ENCODE peak calls at places on chromosome X, in five cellular contexts. M, O, N, V and Q are unnamed samples.

GRCh38 chrX:138057883-138058282 is 492.0 kb downstream of the ZIC3 start:
- DNase-seq in M (no peak), O (no peak), N (no peak), V (no peak), Q (no peak)

GRCh38 chrX:75365243-75365975 is 91.5 kb downstream of the UPRT start:
- DNase-seq in M (no peak), O (no peak), N (no peak), V (no peak), Q (no peak)

GRCh38 chrX:148878371-148878770 is 378.0 kb downstream of the AFF2 start:
- DNase-seq in M (peak), O (no peak), N (no peak), V (no peak), Q (no peak)

GRCh38 chrX:70132877-70133302 is 357 bp upstream of the IGBP1 start:
- DNase-seq in M (no peak), O (no peak), N (no peak), V (no peak), Q (no peak)

GRCh38 chrX:15834827-15835595 is 19.6 kb downstream of the AP1S2 start:
- DNase-seq in M (no peak), O (no peak), N (no peak), V (no peak), Q (no peak)

GRCh38 chrX:71930298-71930697 is 19.7 kb downstream of the NHSL2 start:
- DNase-seq in M (peak), O (no peak), N (no peak), V (no peak), Q (no peak)

GRCh38 chrX:69988955-69989394 is 60.8 kb downstream of the AWAT2 start:
- DNase-seq in M (peak), O (no peak), N (peak), V (no peak), Q (no peak)

GRCh38 chrX:39309018-39309620 is 507.9 kb downstream of the MID1IP1 start:
- DNase-seq in M (peak), O (no peak), N (no peak), V (no peak), Q (no peak)

GRCh38 chrX:153972368-153973126 is at the start of gene TMEM187:
- DNase-seq in M (peak), O (peak), N (peak), V (peak), Q (peak)

GRCh38 chrX:103384672-103385071 is 8.3 kb downstream of the BEX3 start:
- DNase-seq in M (no peak), O (no peak), N (no peak), V (no peak), Q (no peak)

GRCh38 chrX:68820476-68821110 is 8.2 kb upstream of the EFNB1 start:
- DNase-seq in M (no peak), O (no peak), N (no peak), V (no peak), Q (no peak)

GRCh38 chrX:120281761-120282160 is 29.5 kb downstream of the TMEM255A start:
- DNase-seq in M (no peak), O (no peak), N (no peak), V (no peak), Q (no peak)

GRCh38 chrX:153934473-153935325 is at the start of gene NAA10:
- DNase-seq in M (peak), O (peak), N (peak), V (no peak), Q (peak)

GRCh38 chrX:37692918-37693317 is 7.3 kb downstream of the XK start:
- DNase-seq in M (no peak), O (no peak), N (no peak), V (no peak), Q (no peak)

GRCh38 chrX:53047228-53047627 is 1.4 kb upstream of the GPR173 start:
- DNase-seq in M (peak), O (no peak), N (no peak), V (no peak), Q (peak)

GRCh38 chrX:145727476-145727875 is 90.2 kb upstream of the SLITRK2 start:
- DNase-seq in M (no peak), O (no peak), N (no peak), V (no peak), Q (no peak)

GRCh38 chrX:1582686-1583437 is 8.5 kb upstream of the AKAP17A start:
- DNase-seq in M (peak), O (peak), N (no peak), V (no peak), Q (no peak)

GRCh38 chrX:12011075-12011474 is 127.2 kb upstream of the FRMPD4 start:
- DNase-seq in M (no peak), O (no peak), N (no peak), V (no peak), Q (no peak)

GRCh38 chrX:133523526-133523925 is 108.2 kb upstream of the GPC4 start:
- DNase-seq in M (no peak), O (no peak), N (no peak), V (no peak), Q (no peak)

GRCh38 chrX:37423864-37424569 is 74.9 kb downstream of the PRRG1 start:
- DNase-seq in M (peak), O (no peak), N (no peak), V (no peak), Q (no peak)

GRCh38 chrX:120560405-120560841 is 339 bp downstream of the CUL4B start:
- DNase-seq in M (no peak), O (peak), N (no peak), V (no peak), Q (peak)

GRCh38 chrX:22950278-22951266 is 49.2 kb upstream of the DDX53 start:
- DNase-seq in M (peak), O (no peak), N (no peak), V (no peak), Q (no peak)

GRCh38 chrX:134338527-134338926 is 101.5 kb downstream of the CCDC160 start:
- DNase-seq in M (no peak), O (no peak), N (no peak), V (no peak), Q (no peak)

GRCh38 chrX:39258331-39258730 is 457.1 kb downstream of the MID1IP1 start:
- DNase-seq in M (no peak), O (no peak), N (no peak), V (no peak), Q (peak)

GRCh38 chrX:13008189-13008533 is 33.3 kb downstream of the TMSB4X start:
- DNase-seq in M (no peak), O (no peak), N (no peak), V (no peak), Q (no peak)

GRCh38 chrX:118062817-118063615 is 53.6 kb downstream of the KLHL13 start:
- DNase-seq in M (no peak), O (no peak), N (no peak), V (no peak), Q (no peak)

GRCh38 chrX:13345037-13345436 is 25.2 kb upstream of the ATXN3L start:
- DNase-seq in M (no peak), O (no peak), N (no peak), V (no peak), Q (no peak)

GRCh38 chrX:121000589-121000988 is 15.0 kb upstream of the CT47A1 start:
- DNase-seq in M (peak), O (no peak), N (no peak), V (no peak), Q (no peak)

GRCh38 chrX:3178329-3178728 is 137.1 kb downstream of the ARSF start:
- DNase-seq in M (no peak), O (no peak), N (no peak), V (no peak), Q (no peak)

GRCh38 chrX:41481264-41482109 is 34.3 kb downstream of the NYX start:
- DNase-seq in M (no peak), O (no peak), N (no peak), V (no peak), Q (no peak)

GRCh38 chrX:97401154-97401553 is 517.4 kb downstream of the RPA4 start:
- DNase-seq in M (no peak), O (no peak), N (no peak), V (no peak), Q (no peak)

GRCh38 chrX:97398030-97398551 is 514.4 kb downstream of the RPA4 start:
- DNase-seq in M (peak), O (no peak), N (no peak), V (no peak), Q (no peak)

GRCh38 chrX:97399400-97399799 is 515.7 kb downstream of the RPA4 start:
- DNase-seq in M (peak), O (no peak), N (no peak), V (no peak), Q (no peak)

GRCh38 chrX:97400492-97400891 is 516.8 kb downstream of the RPA4 start:
- DNase-seq in M (no peak), O (no peak), N (no peak), V (no peak), Q (no peak)

DNA sequence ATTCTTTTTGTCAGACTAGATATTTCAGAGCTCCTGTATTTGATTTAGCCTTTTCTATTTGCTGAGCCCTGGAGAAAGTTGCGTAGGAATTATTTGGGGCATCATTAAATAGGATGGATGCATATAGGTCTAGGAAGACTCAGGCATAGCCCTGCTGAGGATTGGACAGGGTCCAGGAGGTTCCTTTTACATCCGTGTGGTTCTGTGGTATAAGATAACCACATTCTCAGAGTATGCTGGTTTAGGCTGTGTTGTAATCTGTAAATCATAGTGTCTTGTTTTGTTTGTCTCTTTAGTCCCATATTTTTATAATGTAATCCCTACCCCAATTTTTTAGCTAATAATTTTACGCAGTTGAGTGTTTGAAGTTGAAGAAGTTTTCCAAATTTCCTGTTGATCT is 513.7 kb downstream of the RPA4 start:
- DNase-seq in M (peak), O (no peak), N (no peak), V (no peak), Q (no peak)
- TF ChIP-seq CTCF in M (no peak), O (no peak), N (no peak), V (no peak), Q (no peak)

GRCh38 chrX:67545772-67546495 is 2.1 kb downstream of the AR start:
- DNase-seq in M (peak), O (no peak), N (peak), V (no peak), Q (peak)

GRCh38 chrX:67543818-67544217 is at the start of gene AR:
- DNase-seq in M (peak), O (peak), N (peak), V (no peak), Q (peak)

GRCh38 chrX:67546496-67547423 is 2.9 kb downstream of the AR start:
- DNase-seq in M (no peak), O (no peak), N (peak), V (no peak), Q (no peak)

GRCh38 chrX:67544281-67544680 is 460 bp downstream of the AR start:
- DNase-seq in M (peak), O (no peak), N (peak), V (no peak), Q (peak)

GRCh38 chrX:67544871-67545771 is 1.3 kb downstream of the AR start:
- DNase-seq in M (peak), O (no peak), N (peak), V (no peak), Q (peak)
- TF ChIP-seq CTCF in M (no peak), O (no peak), N (no peak), V (no peak), Q (no peak)

GRCh38 chrX:56564921-56565861 is 1.8 kb downstream of the UBQLN2 start:
- DNase-seq in M (peak), O (no peak), N (no peak), V (no peak), Q (peak)

GRCh38 chrX:56564182-56564885 is 907 bp downstream of the UBQLN2 start:
- DNase-seq in M (peak), O (no peak), N (peak), V (no peak), Q (peak)

GRCh38 chrX:56563231-56564116 is at the start of gene UBQLN2:
- DNase-seq in M (peak), O (peak), N (peak), V (peak), Q (peak)
- TF ChIP-seq CTCF in M (peak), O (no peak), N (peak), V (no peak), Q (no peak)

DNA sequence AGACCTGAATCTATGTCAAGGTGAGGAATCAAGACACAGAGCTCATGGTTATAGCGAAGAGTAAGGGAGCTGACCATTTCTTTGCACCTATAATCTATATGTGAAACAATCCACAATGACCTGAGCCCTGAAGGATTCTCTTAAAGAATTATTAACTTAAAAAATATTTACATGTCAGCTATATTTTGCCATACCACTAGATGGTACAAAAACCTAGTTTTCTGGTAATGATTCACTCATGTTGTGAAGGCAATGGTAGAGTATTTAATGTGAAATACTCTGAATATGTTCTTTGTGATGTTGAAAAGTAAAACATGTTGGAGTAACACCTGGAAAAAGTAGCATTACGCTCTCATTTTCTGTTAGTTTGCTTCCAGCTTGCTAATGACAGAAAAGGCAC is 40.0 kb downstream of the VGLL1 start:
- DNase-seq in M (no peak), O (no peak), N (no peak), V (no peak), Q (no peak)
- TF ChIP-seq CTCF in M (no peak), O (no peak), N (no peak), V (no peak), Q (no peak)

GRCh38 chrX:152902502-152902820 is 4.6 kb downstream of the ZNF185 start:
- DNase-seq in M (no peak), O (no peak), N (no peak), V (no peak), Q (no peak)

GRCh38 chrX:152905081-152905420 is 7.2 kb downstream of the ZNF185 start:
- DNase-seq in M (no peak), O (no peak), N (no peak), V (no peak), Q (peak)

GRCh38 chrX:152903589-152903988 is 5.7 kb downstream of the ZNF185 start:
- DNase-seq in M (no peak), O (no peak), N (no peak), V (no peak), Q (no peak)

GRCh38 chrX:152901816-152902501 is 4.1 kb downstream of the ZNF185 start:
- DNase-seq in M (no peak), O (no peak), N (no peak), V (no peak), Q (no peak)

DNA sequence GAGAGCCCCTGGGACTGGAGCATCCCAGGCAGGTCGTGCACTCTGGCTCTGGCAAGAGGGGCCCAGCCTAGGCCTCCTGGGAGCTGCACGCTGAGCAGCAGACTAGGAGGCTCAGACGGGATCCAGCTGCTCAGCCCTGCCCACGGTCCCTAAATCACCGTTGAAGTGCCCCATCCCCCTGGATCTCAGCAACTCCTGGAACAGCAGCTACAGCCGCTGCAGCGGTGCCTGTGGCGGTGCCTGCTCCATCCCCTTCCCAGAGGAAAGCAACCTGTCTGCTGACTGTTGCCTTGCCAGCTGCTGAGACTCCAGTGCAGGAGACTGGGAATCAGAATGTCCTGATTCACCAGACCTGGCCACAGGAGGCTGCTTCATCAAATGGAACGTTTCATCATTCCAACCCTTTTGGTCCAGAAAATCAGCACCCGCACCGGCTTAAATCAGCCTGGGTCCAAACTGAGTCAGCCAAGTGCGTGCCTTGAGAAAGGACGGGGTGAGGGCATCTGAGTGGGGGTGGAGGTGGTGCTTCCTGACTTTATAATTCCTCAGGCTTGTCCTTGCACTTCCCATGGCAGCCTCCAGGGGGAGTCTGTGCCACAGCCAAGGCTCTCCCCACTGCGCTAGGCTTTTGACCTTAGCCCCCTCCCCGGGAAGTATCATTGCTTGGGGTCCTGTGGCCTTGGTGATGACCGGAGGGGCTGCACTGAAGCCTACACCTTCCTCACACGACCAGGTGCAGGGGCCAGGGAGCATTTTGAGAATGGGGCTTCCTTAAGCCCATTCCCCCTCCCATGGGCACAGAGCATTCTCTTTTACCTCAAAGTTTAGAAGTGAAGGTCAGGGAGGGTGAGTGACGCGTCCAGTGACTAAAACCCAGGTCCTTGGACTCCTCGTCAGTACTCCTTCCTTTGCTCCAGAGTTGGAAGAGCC is 6.5 kb downstream of the ZNF185 start:
- DNase-seq in M (peak), O (no peak), N (no peak), V (no peak), Q (peak)
- TF ChIP-seq CTCF in M (peak), O (peak), N (peak), V (peak), Q (peak)

DNA sequence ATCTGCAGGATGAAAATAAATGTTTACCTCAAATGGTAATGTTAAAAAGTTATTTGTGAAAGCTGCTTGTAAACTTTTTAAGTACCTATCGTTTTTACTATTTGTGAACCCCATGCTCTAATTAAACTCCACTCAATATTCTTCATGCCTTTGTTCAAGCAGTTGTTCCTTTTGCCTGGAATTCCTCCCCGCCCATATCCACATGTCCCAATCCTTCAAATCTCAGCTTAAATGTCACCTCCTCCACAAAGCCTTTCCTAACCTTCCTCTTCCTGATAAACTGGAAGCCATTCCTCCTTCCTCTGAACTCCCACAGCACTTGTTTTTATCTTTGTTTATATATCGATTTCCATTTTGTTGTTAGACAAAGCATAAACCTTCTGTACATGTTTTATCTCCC is 2.4 kb downstream of the MORC4 start:
- DNase-seq in M (no peak), O (no peak), N (no peak), V (no peak), Q (no peak)
- TF ChIP-seq CTCF in M (no peak), O (no peak), N (no peak), V (no peak), Q (no peak)

DNA sequence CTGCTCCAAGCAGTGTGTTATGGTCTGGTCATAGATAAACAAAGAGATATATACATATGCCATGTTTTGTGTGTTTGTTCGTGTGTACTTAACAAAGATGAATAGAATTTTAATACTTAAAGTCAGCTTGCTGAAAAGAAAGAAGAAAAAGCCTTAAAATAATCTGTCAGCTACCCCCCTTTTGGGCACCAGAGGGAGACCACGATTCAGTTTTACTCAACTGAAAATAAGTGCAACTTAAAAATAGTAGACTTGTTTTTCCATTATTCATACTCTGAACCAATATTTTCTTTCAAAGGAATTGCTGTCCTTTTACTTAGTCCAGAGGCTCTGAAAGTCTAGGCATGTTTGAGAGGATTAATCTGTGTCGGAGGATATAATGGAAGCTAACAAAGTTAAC is 181.7 kb upstream of the AGTR2 start:
- DNase-seq in M (no peak), O (no peak), N (no peak), V (no peak), Q (no peak)
- TF ChIP-seq CTCF in M (no peak), O (peak), N (no peak), V (no peak), Q (no peak)